ENCODE peak calls at places on chromosome 13, in seven cellular contexts. J is stomach, A is ascending aorta, Y is heart right ventricle, K is fibroblast of lung, T is pancreas, H is fibroblast of pulmonary artery. N is an unnamed sample.

GRCh38 chr13:85241045-85241444 is 558.2 kb downstream of the SLITRK6 start:
- DNase-seq in A (no peak), H (peak), J (no peak), T (no peak), K (peak), Y (no peak), N (peak)

GRCh38 chr13:105817011-105817410 is 718.5 kb downstream of the EFNB2 start:
- DNase-seq in T (no peak), H (no peak), J (no peak), A (no peak), K (no peak), Y (no peak), N (no peak)

GRCh38 chr13:20475927-20476691 is 49.5 kb downstream of the CRYL1 start:
- DNase-seq in T (peak), H (no peak), J (peak), Y (no peak), A (no peak), K (no peak), N (peak)

GRCh38 chr13:44267966-44268365 is 105.7 kb upstream of the SERP2 start:
- DNase-seq in T (no peak), K (peak), H (peak), Y (no peak), J (no peak), A (no peak), N (peak)

GRCh38 chr13:30730526-30730925 is 4.8 kb upstream of the ALOX5AP start:
- DNase-seq in T (no peak), A (no peak), H (no peak), K (no peak), Y (no peak), J (no peak), N (no peak)

GRCh38 chr13:39935155-39935554 is 279.7 kb downstream of the COG6 start:
- DNase-seq in A (no peak), H (no peak), Y (no peak), T (no peak), K (no peak), J (no peak), N (no peak)

GRCh38 chr13:30910676-30911075 is 4.6 kb downstream of the MEDAG start:
- DNase-seq in Y (no peak), J (no peak), K (no peak), H (no peak), A (no peak), T (no peak), N (no peak)

GRCh38 chr13:84651288-84651687 is 769.0 kb upstream of the SLITRK1 start:
- DNase-seq in K (peak), J (no peak), H (peak), T (no peak), Y (peak), A (no peak), N (peak)

GRCh38 chr13:36543671-36544070 is 111.4 kb downstream of the CCNA1 start:
- DNase-seq in Y (peak), A (no peak), T (no peak), H (peak), J (no peak), K (no peak), N (no peak)

GRCh38 chr13:26558074-26558805 is 757 bp downstream of the WASF3 start:
- DNase-seq in A (peak), H (peak), K (peak), T (peak), J (no peak), Y (no peak), N (peak)

GRCh38 chr13:89380101-89380500 is 1708.9 kb downstream of the SLITRK5 start:
- DNase-seq in H (no peak), A (no peak), T (no peak), Y (no peak), J (peak), K (no peak), N (no peak)

GRCh38 chr13:33230178-33230881 is 55.2 kb downstream of the STARD13 start:
- DNase-seq in T (no peak), Y (no peak), J (no peak), A (no peak), K (peak), H (peak), N (peak)

GRCh38 chr13:22740264-22740663 is 440.5 kb upstream of the SGCG start:
- DNase-seq in J (no peak), T (no peak), H (no peak), K (peak), A (no peak), Y (no peak), N (no peak)

GRCh38 chr13:36343766-36344165 is 2.4 kb downstream of the SPART start:
- DNase-seq in H (no peak), Y (no peak), T (no peak), K (no peak), A (no peak), J (no peak), N (no peak)

GRCh38 chr13:111387945-111388600 is 67.6 kb downstream of the TEX29 start:
- DNase-seq in K (no peak), T (no peak), J (peak), Y (no peak), A (no peak), H (no peak), N (no peak)

GRCh38 chr13:20402881-20403280 is 122.8 kb downstream of the CRYL1 start:
- DNase-seq in Y (no peak), H (no peak), J (peak), K (no peak), T (no peak), A (peak), N (no peak)

GRCh38 chr13:99506632-99507031 is 5.4 kb downstream of the TM9SF2 start:
- DNase-seq in Y (no peak), K (no peak), T (no peak), J (no peak), A (no peak), H (no peak), N (no peak)

GRCh38 chr13:46759861-46760260 is 37.1 kb downstream of the ESD start:
- DNase-seq in T (no peak), A (no peak), Y (no peak), J (no peak), K (peak), H (peak), N (no peak)

GRCh38 chr13:92136449-92137180 is 738.2 kb downstream of the GPC5 start:
- DNase-seq in J (no peak), K (peak), Y (no peak), T (no peak), A (no peak), H (peak), N (no peak)

GRCh38 chr13:34886476-34886875 is 55.6 kb upstream of the NBEA start:
- DNase-seq in T (no peak), J (no peak), H (no peak), K (no peak), A (no peak), Y (no peak), N (no peak)

GRCh38 chr13:42602910-42603309 is 29.0 kb downstream of the TNFSF11 start:
- DNase-seq in Y (no peak), A (no peak), T (no peak), J (no peak), K (peak), H (no peak), N (no peak)

GRCh38 chr13:46747031-46747820 is 49.7 kb downstream of the ESD start:
- DNase-seq in H (no peak), K (no peak), T (no peak), J (no peak), A (no peak), Y (no peak), N (no peak)

GRCh38 chr13:26017932-26018690 is 33.7 kb downstream of the SHISA2 start:
- DNase-seq in Y (no peak), T (no peak), A (no peak), K (no peak), H (peak), J (no peak), N (no peak)

GRCh38 chr13:112545866-112546265 is 42.1 kb downstream of the TUBGCP3 start:
- DNase-seq in Y (no peak), K (peak), A (no peak), J (no peak), H (peak), T (no peak), N (peak)

GRCh38 chr13:88590574-88590973 is 919.4 kb downstream of the SLITRK5 start:
- DNase-seq in A (no peak), H (no peak), Y (no peak), K (no peak), T (no peak), J (no peak), N (no peak)

GRCh38 chr13:43200736-43201135 is 177.3 kb downstream of the DNAJC15 start:
- DNase-seq in T (no peak), K (no peak), A (no peak), Y (no peak), J (no peak), H (no peak), N (no peak)

GRCh38 chr13:106602178-106602577 is 34.2 kb upstream of the ARGLU1 start:
- DNase-seq in K (no peak), A (no peak), Y (no peak), H (no peak), J (peak), T (no peak), N (no peak)

GRCh38 chr13:70668293-70668692 is 560.0 kb upstream of the KLHL1 start:
- DNase-seq in T (no peak), A (no peak), H (no peak), K (no peak), Y (no peak), J (no peak), N (no peak)

GRCh38 chr13:113121928-113122420 is 625 bp upstream of the F10 start:
- DNase-seq in T (no peak), J (no peak), Y (no peak), A (peak), H (no peak), K (no peak), N (no peak)

GRCh38 chr13:70623260-70623659 is 515.0 kb upstream of the KLHL1 start:
- DNase-seq in H (peak), J (no peak), K (peak), Y (no peak), A (no peak), T (no peak), N (peak)

GRCh38 chr13:33140161-33140560 is 123.9 kb downstream of the KL start:
- DNase-seq in H (no peak), Y (no peak), A (no peak), T (no peak), J (no peak), K (peak), N (no peak)

GRCh38 chr13:77698211-77699058 is 948 bp downstream of the SLAIN1 start:
- DNase-seq in J (peak), H (no peak), Y (peak), T (peak), A (peak), K (peak), N (no peak)

GRCh38 chr13:102830646-102831045 is 15.2 kb upstream of the ERCC5 start:
- DNase-seq in T (no peak), Y (no peak), H (peak), A (no peak), J (peak), K (no peak), N (no peak)

GRCh38 chr13:37959284-37959683 is 89.7 kb upstream of the TRPC4 start:
- DNase-seq in T (no peak), K (no peak), H (no peak), J (no peak), Y (no peak), A (no peak), N (no peak)

GRCh38 chr13:60351816-60352215 is 45.2 kb upstream of the TDRD3 start:
- DNase-seq in J (no peak), H (no peak), A (no peak), Y (no peak), T (no peak), K (no peak), N (no peak)

GRCh38 chr13:51583875-51584730 is at the start of gene WDFY2:
- DNase-seq in H (peak), T (peak), Y (peak), A (peak), K (peak), J (peak), N (peak)

GRCh38 chr13:51585234-51585672 is 991 bp downstream of the WDFY2 start:
- DNase-seq in K (peak), J (no peak), H (peak), Y (no peak), A (no peak), T (no peak), N (peak)

GRCh38 chr13:51583469-51583874 is 790 bp upstream of the WDFY2 start:
- DNase-seq in A (no peak), T (no peak), K (no peak), H (no peak), J (no peak), Y (no peak), N (no peak)

GRCh38 chr13:51585696-51586095 is 1.4 kb downstream of the WDFY2 start:
- DNase-seq in J (no peak), Y (no peak), H (peak), A (no peak), K (no peak), T (no peak), N (peak)

GRCh38 chr13:51584731-51585191 is 499 bp downstream of the WDFY2 start:
- DNase-seq in T (peak), Y (peak), J (peak), A (peak), H (peak), K (peak), N (peak)
- TF ChIP-seq CTCF in T (no peak), Y (no peak), J (no peak), A (no peak), H (peak), K (no peak), N (peak)

GRCh38 chr13:24224232-24224680 is 63.7 kb downstream of the SPATA13 start:
- DNase-seq in Y (no peak), K (no peak), A (no peak), T (no peak), H (no peak), J (no peak), N (no peak)
- H3K4me3 ChIP-seq in Y (no peak), K (no peak), A (no peak), T (no peak), H (no peak), J (no peak), N (no peak)

GRCh38 chr13:87398047-87398446 is 273.1 kb upstream of the SLITRK5 start:
- DNase-seq in K (no peak), H (no peak), Y (no peak), J (no peak), T (no peak), A (no peak), N (no peak)
- TF ChIP-seq CTCF in K (no peak), H (no peak), Y (no peak), J (no peak), T (no peak), A (no peak), N (no peak)

DNA sequence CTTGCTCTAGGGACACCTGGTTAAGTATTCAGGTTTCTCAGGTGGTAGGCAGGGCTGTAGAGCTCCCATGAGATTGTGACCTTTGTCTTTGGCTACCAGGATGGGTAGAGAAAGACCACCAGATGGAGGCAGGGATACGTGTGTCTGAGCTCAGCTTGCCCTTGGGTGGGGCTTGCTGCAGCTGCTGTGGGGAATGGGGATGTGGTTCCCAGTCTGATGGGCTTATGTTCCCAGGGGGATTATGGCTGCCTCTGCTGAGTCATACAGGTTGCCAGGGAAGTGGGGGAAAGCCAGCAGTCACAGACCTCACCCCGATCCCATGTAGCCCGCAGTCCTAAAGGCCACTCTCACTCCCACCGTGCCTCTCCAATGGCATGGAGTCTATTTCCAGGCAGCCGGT is 659.9 kb upstream of the KLF12 start:
- DNase-seq in T (no peak), Y (no peak), J (no peak), K (no peak), A (no peak), H (no peak), N (no peak)
- H3K4me3 ChIP-seq in T (no peak), Y (no peak), J (no peak), K (no peak), A (no peak), H (no peak), N (no peak)